ENCODE peak calls at places on chromosomes 2 and 18, in ten cellular contexts. A is psoas muscle; N is tibial artery; O is CD8-positive, alpha-beta memory T cell; C is naive thymus-derived CD4-positive, alpha-beta T cell; Z is breast epithelium; M is DND-41; E is HCT116; D is A673; R is upper lobe of right lung. K is an unnamed sample.

GRCh38 chr2:62176771-62177170 is 19.1 kb upstream of the B3GNT2 start:
- DNase-seq in A (no peak), E (no peak), Z (no peak), M (no peak), R (no peak), D (no peak), C (no peak), O (no peak), N (no peak), K (no peak)

GRCh38 chr2:170155022-170155722 is 22.8 kb upstream of the MYO3B start:
- DNase-seq in N (no peak), R (no peak), O (no peak), M (no peak), E (no peak), C (no peak), Z (no peak), A (no peak), D (peak), K (no peak)

GRCh38 chr2:75570024-75570947 is 9.5 kb upstream of the EVA1A start:
- DNase-seq in M (no peak), O (no peak), C (no peak), Z (no peak), E (no peak), R (no peak), A (no peak), N (no peak), D (no peak), K (no peak)

GRCh38 chr18:30486856-30487255 is 555.7 kb downstream of the DSC3 start:
- DNase-seq in M (no peak), R (no peak), A (no peak), D (no peak), C (no peak), Z (no peak), O (no peak), N (no peak), E (no peak), K (no peak)

GRCh38 chr18:7980661-7981060 is 413.5 kb downstream of the PTPRM start:
- DNase-seq in D (no peak), Z (no peak), O (no peak), N (no peak), A (no peak), E (no peak), M (no peak), C (no peak), R (no peak), K (no peak)

GRCh38 chr2:126704434-126705165 is 48.6 kb downstream of the GYPC start:
- DNase-seq in E (no peak), Z (no peak), C (no peak), A (no peak), M (no peak), O (no peak), D (peak), N (no peak), R (no peak), K (no peak)

GRCh38 chr2:226868331-226868730 is 32.5 kb downstream of the RHBDD1 start:
- DNase-seq in N (no peak), E (no peak), A (no peak), M (no peak), Z (no peak), D (no peak), C (no peak), O (no peak), R (no peak), K (no peak)

GRCh38 chr2:127709336-127709735 is 8.0 kb downstream of the SFT2D3 start:
- DNase-seq in R (no peak), D (no peak), Z (no peak), A (no peak), N (no peak), O (no peak), E (no peak), C (no peak), M (no peak), K (no peak)

GRCh38 chr2:152407204-152407721 is 72.3 kb downstream of the FMNL2 start:
- DNase-seq in R (no peak), M (no peak), N (peak), O (no peak), E (no peak), D (peak), Z (no peak), A (peak), C (no peak), K (no peak)

GRCh38 chr2:237558918-237559645 is 7.3 kb upstream of the PRLH start:
- DNase-seq in E (no peak), C (no peak), Z (peak), A (peak), M (no peak), R (peak), N (no peak), O (no peak), D (no peak), K (no peak)

GRCh38 chr2:24015562-24016375 is 5.9 kb downstream of the MFSD2B start:
- DNase-seq in N (no peak), D (no peak), C (no peak), R (no peak), E (no peak), Z (no peak), M (no peak), O (no peak), A (no peak), K (no peak)

GRCh38 chr2:132790232-132790755 is 120.3 kb upstream of the LYPD1 start:
- DNase-seq in E (no peak), O (no peak), C (no peak), N (no peak), R (no peak), D (no peak), M (no peak), Z (no peak), A (no peak), K (no peak)

GRCh38 chr2:188937228-188938220 is 36.6 kb upstream of the COL3A1 start:
- DNase-seq in N (no peak), E (no peak), D (peak), C (no peak), O (no peak), A (no peak), R (no peak), Z (no peak), M (no peak), K (no peak)

GRCh38 chr18:9434240-9434701 is 41.0 kb upstream of the RALBP1 start:
- DNase-seq in M (no peak), C (no peak), R (no peak), Z (no peak), A (no peak), D (no peak), N (no peak), O (no peak), E (no peak), K (no peak)

GRCh38 chr2:132632000-132632649 is 37.9 kb downstream of the LYPD1 start:
- DNase-seq in D (no peak), A (no peak), N (no peak), Z (no peak), O (no peak), R (no peak), C (no peak), M (no peak), E (no peak), K (no peak)

GRCh38 chr2:219446101-219446504 is 11.5 kb downstream of the SPEG start:
- DNase-seq in D (peak), R (no peak), C (no peak), A (peak), Z (no peak), O (no peak), M (no peak), N (peak), E (no peak), K (peak)

GRCh38 chr2:224982226-224982625 is 60.0 kb downstream of the DOCK10 start:
- DNase-seq in E (no peak), Z (no peak), O (no peak), A (no peak), D (no peak), C (no peak), N (peak), R (no peak), M (no peak), K (no peak)

GRCh38 chr2:218927411-218927810 is 32.1 kb upstream of the CDK5R2 start:
- DNase-seq in C (no peak), N (no peak), A (no peak), E (no peak), Z (no peak), O (no peak), R (no peak), D (no peak), M (no peak), K (no peak)

GRCh38 chr18:48600746-48601090 is 61.9 kb downstream of the CTIF start:
- DNase-seq in Z (no peak), A (no peak), E (no peak), N (no peak), O (no peak), M (no peak), R (no peak), D (no peak), C (no peak), K (no peak)

GRCh38 chr18:57060814-57061213 is 86.1 kb upstream of the BOD1L2 start:
- DNase-seq in R (no peak), A (no peak), Z (no peak), C (no peak), E (no peak), N (no peak), M (no peak), O (no peak), D (no peak), K (no peak)

GRCh38 chr2:64213607-64214275 is 69.5 kb upstream of the PELI1 start:
- DNase-seq in N (no peak), O (no peak), M (no peak), C (no peak), D (no peak), A (no peak), Z (no peak), E (no peak), R (no peak), K (no peak)

GRCh38 chr18:13252696-13253410 is 34.3 kb downstream of the LDLRAD4 start:
- DNase-seq in E (no peak), Z (no peak), M (no peak), D (no peak), R (peak), C (no peak), A (no peak), O (no peak), N (peak), K (no peak)

GRCh38 chr18:34098109-34098508 is 126.6 kb downstream of the NOL4 start:
- DNase-seq in A (no peak), C (no peak), E (no peak), O (no peak), N (no peak), R (no peak), D (peak), Z (no peak), M (no peak), K (no peak)

GRCh38 chr2:163613155-163613554 is 122.7 kb downstream of the FIGN start:
- DNase-seq in Z (no peak), O (no peak), M (no peak), R (no peak), E (no peak), C (no peak), A (no peak), D (no peak), N (no peak), K (no peak)
- H3K27ac ChIP-seq in Z (no peak), O (no peak), M (no peak), R (no peak), E (no peak), C (no peak), A (no peak), D (no peak), N (no peak), K (no peak)

DNA sequence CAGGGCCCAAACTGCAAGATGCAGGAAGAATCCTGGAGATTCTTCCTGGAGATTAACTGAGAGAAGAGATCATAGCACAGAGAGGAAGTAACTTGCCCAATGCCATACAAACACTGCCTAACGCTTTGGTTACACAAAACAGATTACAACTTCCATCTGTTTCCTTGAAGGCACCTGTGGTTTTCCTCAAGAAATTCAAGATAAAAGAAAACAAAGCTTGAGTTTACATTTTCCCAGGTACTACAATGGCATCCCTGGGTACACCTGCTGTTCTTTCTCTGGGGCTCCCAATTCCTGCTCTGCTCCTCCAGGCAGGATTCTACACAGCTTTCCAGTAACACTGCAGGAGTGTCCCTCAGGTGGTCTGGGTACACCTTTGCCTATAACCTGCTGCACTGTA is 781.9 kb upstream of the ID2 start:
- DNase-seq in M (peak), O (no peak), C (no peak), A (no peak), E (no peak), D (no peak), R (no peak), Z (no peak), N (no peak), K (no peak)
- H3K4me3 ChIP-seq in M (peak), O (no peak), C (no peak), A (no peak), E (no peak), D (no peak), R (no peak), Z (no peak), N (no peak), K (no peak)

GRCh38 chr2:12498703-12499102 is 218.0 kb upstream of the TRIB2 start:
- DNase-seq in A (no peak), C (no peak), D (peak), E (no peak), R (no peak), O (no peak), M (no peak), N (no peak), Z (no peak), K (no peak)

GRCh38 chr2:12500899-12501298 is 215.8 kb upstream of the TRIB2 start:
- DNase-seq in R (no peak), Z (no peak), C (no peak), A (no peak), N (no peak), E (no peak), O (no peak), M (no peak), D (no peak), K (no peak)

GRCh38 chr2:12502759-12503158 is 214.0 kb upstream of the TRIB2 start:
- DNase-seq in C (no peak), D (no peak), R (no peak), O (no peak), A (no peak), E (no peak), Z (no peak), M (peak), N (no peak), K (no peak)

GRCh38 chr2:12504443-12504842 is 212.3 kb upstream of the TRIB2 start:
- DNase-seq in O (no peak), A (no peak), N (no peak), D (no peak), Z (no peak), E (no peak), M (no peak), C (no peak), R (no peak), K (no peak)

GRCh38 chr2:12501469-12502147 is 215.1 kb upstream of the TRIB2 start:
- DNase-seq in D (peak), O (peak), A (peak), M (peak), Z (no peak), N (peak), C (no peak), R (no peak), E (no peak), K (no peak)
- H3K27ac ChIP-seq in D (no peak), O (no peak), A (no peak), M (peak), Z (peak), N (no peak), C (peak), R (peak), E (no peak), K (no peak)

DNA sequence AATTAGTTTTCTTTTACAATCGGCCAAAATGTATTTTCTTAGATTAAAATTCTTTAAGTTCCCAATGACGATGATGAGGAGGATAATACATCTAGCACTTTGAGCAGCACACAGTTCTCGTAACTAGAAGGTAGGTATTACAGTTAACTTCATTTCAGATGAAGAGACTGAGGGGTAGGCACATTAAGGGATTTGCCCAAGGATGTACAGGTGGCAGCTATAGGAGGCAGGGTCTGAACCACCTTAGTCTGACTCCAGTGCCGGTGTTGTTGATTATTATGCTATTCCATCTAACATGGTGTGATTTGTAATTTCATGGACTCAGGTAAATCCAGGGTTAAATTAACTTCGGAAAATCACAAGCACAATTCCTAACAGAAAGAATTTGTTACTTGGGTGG is 1.1 kb downstream of the CD28 start:
- DNase-seq in R (no peak), C (no peak), Z (no peak), D (no peak), O (no peak), E (no peak), N (no peak), M (no peak), A (no peak), K (no peak)
- H3K4me3 ChIP-seq in R (peak), C (peak), Z (no peak), D (no peak), O (peak), E (no peak), N (no peak), M (no peak), A (no peak), K (peak)

K was measured in thoracic aorta.